ENCODE peak calls at places on chromosomes 1 and 21, in four cellular contexts. One of them, this sample, is unnamed.

GRCh38 chr1:160665330-160666078 is 18.7 kb upstream of the SLAMF1 start:
- DNase-seq in H1: no peak
- DNase-seq in GM12878: no peak
- DNase-seq in HepG2: no peak
- DNase-seq in this sample: peak; percentile 35

GRCh38 chr1:27233677-27234053 is 767 bp upstream of the WDTC1 start:
- DNase-seq in H1: no peak
- DNase-seq in GM12878: no peak
- DNase-seq in HepG2: no peak
- DNase-seq in this sample: peak; percentile 37

GRCh38 chr21:44666401-44667320 is at the start of gene KRTAP12-2:
- DNase-seq in H1: no peak
- DNase-seq in GM12878: no peak
- DNase-seq in HepG2: no peak
- DNase-seq in this sample: no peak

GRCh38 chr1:225860860-225861441 is 21.2 kb downstream of the TMEM63A start:
- DNase-seq in H1: no peak
- DNase-seq in GM12878: no peak
- DNase-seq in HepG2: no peak
- DNase-seq in this sample: no peak

GRCh38 chr1:8257621-8258020 is 60.3 kb upstream of the SLC45A1 start:
- DNase-seq in H1: no peak
- DNase-seq in GM12878: no peak
- DNase-seq in HepG2: no peak
- DNase-seq in this sample: no peak

GRCh38 chr1:32991819-32992488 is 27.3 kb upstream of the RNF19B start:
- DNase-seq in H1: no peak
- DNase-seq in GM12878: no peak
- DNase-seq in HepG2: no peak
- DNase-seq in this sample: no peak

GRCh38 chr1:208781391-208782035 is 537.3 kb upstream of the PLXNA2 start:
- DNase-seq in H1: peak; percentile 27
- DNase-seq in GM12878: no peak
- DNase-seq in HepG2: no peak
- DNase-seq in this sample: no peak

GRCh38 chr1:185917646-185918045 is 183.5 kb downstream of the HMCN1 start:
- DNase-seq in H1: no peak
- DNase-seq in GM12878: no peak
- DNase-seq in HepG2: no peak
- DNase-seq in this sample: peak; percentile 37

GRCh38 chr1:208265127-208265469 is 20.9 kb upstream of the PLXNA2 start:
- DNase-seq in H1: no peak
- DNase-seq in GM12878: no peak
- DNase-seq in HepG2: no peak
- DNase-seq in this sample: no peak

GRCh38 chr1:95948023-95948422 is 714.0 kb downstream of the RWDD3 start:
- DNase-seq in H1: no peak
- DNase-seq in GM12878: no peak
- DNase-seq in HepG2: no peak
- DNase-seq in this sample: no peak

GRCh38 chr1:18351735-18352134 is 129.0 kb upstream of the KLHDC7A start:
- DNase-seq in H1: no peak
- DNase-seq in GM12878: no peak
- DNase-seq in HepG2: no peak
- DNase-seq in this sample: no peak
- TF ChIP-seq CBX5 in H1: no peak
- TF ChIP-seq CBX5 in GM12878: no peak
- TF ChIP-seq CBX5 in HepG2: no peak
- TF ChIP-seq CBX5 in this sample: no peak

GRCh38 chr1:28526886-28527285 is 21.0 kb downstream of the RCC1 start:
- DNase-seq in H1: no peak
- DNase-seq in GM12878: no peak
- DNase-seq in HepG2: no peak
- DNase-seq in this sample: no peak
- TF ChIP-seq SRF in H1: no peak
- TF ChIP-seq SRF in GM12878: no peak
- TF ChIP-seq SRF in HepG2: no peak
- TF ChIP-seq SRF in this sample: no peak

DNA sequence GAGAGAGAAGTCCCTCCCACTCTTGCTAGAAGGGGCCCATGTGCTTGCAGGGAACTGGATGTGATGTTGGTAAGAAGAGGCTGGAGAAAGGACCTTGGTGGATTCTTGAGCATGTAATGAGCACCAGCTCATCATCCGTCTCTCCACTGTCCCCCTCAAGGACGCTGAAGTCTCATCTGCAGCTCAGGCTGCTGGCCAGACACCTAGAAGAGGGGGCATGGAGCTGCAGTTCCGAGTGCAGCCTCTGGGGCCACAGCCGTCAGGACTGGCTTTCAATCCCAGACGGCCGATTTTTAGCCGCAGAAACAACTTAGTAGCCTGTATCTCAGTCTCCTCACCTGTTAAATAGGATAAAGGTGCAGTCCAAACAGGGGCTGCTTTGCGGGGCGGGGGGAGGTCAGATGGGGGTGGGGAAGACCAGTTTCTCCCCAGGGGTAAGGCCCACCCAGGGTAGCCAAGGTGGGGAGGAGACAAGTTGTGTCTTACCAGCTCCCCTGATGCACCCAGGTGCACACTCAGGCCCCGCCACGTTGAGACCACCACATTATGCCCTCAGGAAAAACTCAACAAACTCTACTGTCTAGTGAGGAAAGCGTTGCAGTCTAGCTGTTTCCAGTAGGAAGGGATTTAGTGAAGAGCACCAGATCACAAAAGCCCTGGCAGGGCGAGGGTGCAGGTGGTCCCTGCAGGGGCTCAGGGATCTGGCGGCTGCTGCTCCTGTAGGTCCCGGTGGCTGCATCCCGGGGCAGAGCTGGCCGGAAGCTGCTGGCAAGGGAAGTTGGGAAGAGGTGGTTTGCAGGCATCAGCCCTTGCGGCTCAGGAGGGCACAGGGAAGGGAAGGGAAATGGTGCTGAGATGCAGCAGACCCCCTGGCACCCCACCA is 29.5 kb downstream of the LDLRAP1 start:
- DNase-seq in H1: peak; percentile 39
- DNase-seq in GM12878: no peak
- DNase-seq in HepG2: no peak
- DNase-seq in this sample: peak; percentile 78
- TF ChIP-seq CEBPB in H1: no peak
- TF ChIP-seq CEBPB in GM12878: no peak
- TF ChIP-seq CEBPB in HepG2: no peak
- TF ChIP-seq CEBPB in this sample: no peak

GRCh38 chr1:205843031-205843859 is 6.7 kb downstream of the PM20D1 start:
- DNase-seq in H1: no peak
- DNase-seq in GM12878: no peak
- DNase-seq in HepG2: no peak
- DNase-seq in this sample: no peak
- TF ChIP-seq CBX5 in H1: no peak
- TF ChIP-seq CBX5 in GM12878: no peak
- TF ChIP-seq CBX5 in HepG2: no peak
- TF ChIP-seq CBX5 in this sample: no peak

DNA sequence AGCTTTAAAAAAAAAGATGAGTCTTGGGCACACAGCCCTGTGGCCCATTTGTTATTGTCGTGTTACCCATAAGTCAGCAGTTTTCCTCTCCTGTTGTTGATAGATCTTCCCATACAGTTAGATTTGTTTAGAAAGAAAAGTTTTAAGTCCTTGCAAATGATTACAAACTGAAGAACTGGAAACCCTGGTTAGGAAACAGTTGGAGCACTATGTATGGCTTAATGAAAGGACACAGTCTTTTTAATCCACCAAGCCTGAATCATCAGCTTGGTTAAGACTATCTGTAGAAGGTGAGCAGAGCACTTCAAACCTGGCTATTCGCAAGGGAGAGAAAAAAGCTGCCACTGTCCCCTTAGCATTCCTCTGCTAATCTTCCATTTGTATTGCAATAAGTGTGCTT is 241.0 kb downstream of the DISC1 start:
- DNase-seq in H1: no peak
- DNase-seq in GM12878: no peak
- DNase-seq in HepG2: no peak
- DNase-seq in this sample: no peak
- TF ChIP-seq SRF in H1: no peak
- TF ChIP-seq SRF in GM12878: no peak
- TF ChIP-seq SRF in HepG2: no peak
- TF ChIP-seq SRF in this sample: no peak

GRCh38 chr1:229941160-229941559 is 125.9 kb upstream of the GALNT2 start:
- DNase-seq in H1: no peak
- DNase-seq in GM12878: no peak
- DNase-seq in HepG2: no peak
- DNase-seq in this sample: no peak

GRCh38 chr1:229940689-229941088 is 126.3 kb upstream of the GALNT2 start:
- DNase-seq in H1: no peak
- DNase-seq in GM12878: no peak
- DNase-seq in HepG2: no peak
- DNase-seq in this sample: no peak

GRCh38 chr1:229942508-229942907 is 124.5 kb upstream of the GALNT2 start:
- DNase-seq in H1: no peak
- DNase-seq in GM12878: no peak
- DNase-seq in HepG2: no peak
- DNase-seq in this sample: no peak

GRCh38 chr1:229941785-229942184 is 125.3 kb upstream of the GALNT2 start:
- DNase-seq in H1: no peak
- DNase-seq in GM12878: no peak
- DNase-seq in HepG2: no peak
- DNase-seq in this sample: no peak

DNA sequence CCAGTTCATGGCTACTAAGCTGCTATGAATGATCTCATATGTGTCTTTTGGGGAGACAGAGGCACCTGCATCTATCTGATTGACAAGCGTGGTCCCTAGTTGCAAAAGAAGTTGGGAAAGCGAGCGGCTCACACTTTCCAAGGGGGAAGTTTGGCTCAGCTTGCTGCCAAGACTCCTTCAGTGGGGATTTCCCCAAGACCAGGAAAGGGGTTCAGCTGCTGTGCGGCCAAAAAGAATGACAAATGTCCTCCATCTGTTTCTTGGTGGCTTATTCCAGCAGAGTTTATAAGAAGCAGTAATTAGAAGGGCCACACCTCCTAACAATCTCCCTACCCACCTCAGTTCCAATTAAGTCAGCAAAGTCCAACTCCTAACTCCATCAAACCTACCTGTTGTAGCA is 128.5 kb upstream of the GALNT2 start:
- DNase-seq in H1: no peak
- DNase-seq in GM12878: no peak
- DNase-seq in HepG2: no peak
- DNase-seq in this sample: no peak
- TF ChIP-seq CEBPB in H1: no peak
- TF ChIP-seq CEBPB in GM12878: no peak
- TF ChIP-seq CEBPB in HepG2: no peak
- TF ChIP-seq CEBPB in this sample: no peak

DNA sequence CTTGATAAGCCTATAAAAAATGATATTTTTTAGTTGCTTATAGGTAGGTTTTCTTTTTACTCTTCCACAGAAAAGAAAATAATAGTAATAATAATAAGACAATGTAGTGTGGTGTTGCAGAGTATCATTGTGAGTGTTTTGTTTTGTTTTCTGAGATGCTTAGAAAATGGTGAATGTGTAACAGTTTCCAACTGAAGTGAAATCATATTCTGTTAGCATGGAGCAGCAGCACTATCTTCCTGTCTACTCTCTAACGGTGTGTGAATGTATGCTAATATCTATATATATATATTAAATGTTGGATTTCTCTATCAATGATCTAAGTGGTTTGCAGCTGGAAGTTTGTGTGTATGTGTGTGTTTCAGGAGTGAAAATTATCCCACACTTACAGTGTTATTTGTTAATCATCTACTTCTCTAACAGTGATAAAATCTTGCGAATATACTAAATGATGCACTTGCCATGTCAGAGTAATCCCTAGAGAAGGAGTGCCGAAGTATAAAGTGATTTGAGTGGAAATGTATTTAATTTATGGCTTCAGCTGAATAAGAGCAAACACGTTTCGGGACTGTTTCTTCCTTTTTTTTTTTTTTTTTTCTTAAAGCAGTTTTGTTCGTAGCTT is 362 bp downstream of the SAMD13 start:
- DNase-seq in H1: no peak
- DNase-seq in GM12878: no peak
- DNase-seq in HepG2: no peak
- DNase-seq in this sample: no peak
- TF ChIP-seq CBX5 in H1: no peak
- TF ChIP-seq CBX5 in GM12878: no peak
- TF ChIP-seq CBX5 in HepG2: no peak
- TF ChIP-seq CBX5 in this sample: no peak

GRCh38 chr1:25817840-25818501 is 1.8 kb upstream of the MTFR1L start:
- DNase-seq in H1: no peak
- DNase-seq in GM12878: no peak
- DNase-seq in HepG2: peak; percentile 10
- DNase-seq in this sample: peak; percentile 54
- TF ChIP-seq SRF in H1: no peak
- TF ChIP-seq SRF in GM12878: no peak
- TF ChIP-seq SRF in HepG2: no peak
- TF ChIP-seq SRF in this sample: no peak

GRCh38 chr1:37809942-37810341 is 1.9 kb upstream of the YRDC start:
- DNase-seq in H1: no peak
- DNase-seq in GM12878: no peak
- DNase-seq in HepG2: no peak
- DNase-seq in this sample: no peak

GRCh38 chr1:37811027-37811655 is 3.1 kb upstream of the YRDC start:
- DNase-seq in H1: no peak
- DNase-seq in GM12878: no peak
- DNase-seq in HepG2: peak; percentile 78
- DNase-seq in this sample: peak; percentile 63

GRCh38 chr1:37807220-37807554 is 403 bp upstream of the C1orf122 start:
- DNase-seq in H1: no peak
- DNase-seq in GM12878: no peak
- DNase-seq in HepG2: no peak
- DNase-seq in this sample: peak; percentile 56

GRCh38 chr1:37807555-37808368 is at the start of the genes C1orf122 and YRDC:
- DNase-seq in H1: peak; percentile 76
- DNase-seq in GM12878: peak; percentile 35
- DNase-seq in HepG2: peak; percentile 83
- DNase-seq in this sample: peak; percentile 96

GRCh38 chr1:37808369-37809319 is 636 bp upstream of the YRDC start:
- DNase-seq in H1: no peak
- DNase-seq in GM12878: no peak
- DNase-seq in HepG2: no peak
- DNase-seq in this sample: peak; percentile 95
- TF ChIP-seq CEBPB in H1: no peak
- TF ChIP-seq CEBPB in GM12878: no peak
- TF ChIP-seq CEBPB in HepG2: no peak
- TF ChIP-seq CEBPB in this sample: no peak

This sample was measured in K562.